ENCODE peak calls at places on chromosome 4, in six cellular contexts. R, F, S, K, T and P are unnamed samples. For H3K27me3 and H3K36me3, the result is how much of the 10 kb centered on the place peaks cover.

GRCh38 chr4:121421594-121421993 is 40.8 kb upstream of the QRFPR start:
- DNase-seq in R (no peak), F (no peak), S (peak), K (no peak), T (no peak), P (no peak)

GRCh38 chr4:173365359-173365996 is 5.3 kb upstream of the SAP30 start:
- DNase-seq in R (no peak), F (no peak), S (no peak), K (no peak), T (no peak), P (no peak)

GRCh38 chr4:76729991-76730390 is 168.0 kb downstream of the SOWAHB start:
- DNase-seq in R (no peak), F (no peak), S (no peak), K (no peak), T (no peak), P (no peak)

GRCh38 chr4:113683143-113683542 is 78.4 kb downstream of the CAMK2D start:
- DNase-seq in R (no peak), F (no peak), S (peak), K (peak), T (no peak), P (peak)

GRCh38 chr4:151100517-151100916 is 1.1 kb downstream of the RPS3A start:
- DNase-seq in R (no peak), F (no peak), S (no peak), K (no peak), T (no peak), P (no peak)

GRCh38 chr4:105978684-105979296 is 83.5 kb downstream of the NPNT start:
- DNase-seq in R (no peak), F (no peak), S (no peak), K (no peak), T (peak), P (no peak)

GRCh38 chr4:173095022-173095421 is 73.6 kb upstream of the GALNT7 start:
- DNase-seq in R (no peak), F (no peak), S (no peak), K (no peak), T (no peak), P (no peak)

GRCh38 chr4:154560824-154561231 is 2.0 kb upstream of the FGB start:
- DNase-seq in R (no peak), F (no peak), S (no peak), K (no peak), T (peak), P (no peak)

GRCh38 chr4:67452100-67452887 is 93.0 kb downstream of the CENPC start:
- DNase-seq in R (no peak), F (no peak), S (no peak), K (no peak), T (peak), P (no peak)

GRCh38 chr4:30720656-30721352 is 635 bp downstream of the PCDH7 start:
- DNase-seq in R (peak), F (no peak), S (no peak), K (no peak), T (peak), P (peak)

GRCh38 chr4:111755571-111755970 is 389.7 kb upstream of the FAM241A start:
- DNase-seq in R (no peak), F (no peak), S (no peak), K (no peak), T (no peak), P (no peak)

GRCh38 chr4:190020790-190021717 is 6.0 kb downstream of the FRG2 start:
- DNase-seq in R (peak), F (peak), S (no peak), K (peak), T (no peak), P (no peak)

GRCh38 chr4:70277121-70277520 is 34.7 kb downstream of the CSN3 start:
- DNase-seq in R (no peak), F (no peak), S (no peak), K (no peak), T (no peak), P (no peak)

GRCh38 chr4:55758081-55758480 is 61.5 kb upstream of the EXOC1L start:
- DNase-seq in R (no peak), F (no peak), S (no peak), K (no peak), T (no peak), P (no peak)

GRCh38 chr4:13347517-13348125 is 136.5 kb downstream of the RAB28 start:
- DNase-seq in R (no peak), F (no peak), S (no peak), K (no peak), T (no peak), P (no peak)

GRCh38 chr4:6507345-6507744 is 34.9 kb upstream of the PPP2R2C start:
- DNase-seq in R (no peak), F (no peak), S (no peak), K (no peak), T (no peak), P (no peak)

GRCh38 chr4:154564311-154564710 is 1.5 kb downstream of the FGB start:
- DNase-seq in R (no peak), F (no peak), S (no peak), K (no peak), T (no peak), P (no peak)

GRCh38 chr4:110170861-110171260 is 27.6 kb downstream of the ELOVL6 start:
- DNase-seq in R (no peak), F (no peak), S (no peak), K (no peak), T (no peak), P (no peak)

GRCh38 chr4:19992694-19993093 is 259.0 kb upstream of the SLIT2 start:
- DNase-seq in R (no peak), F (no peak), S (no peak), K (no peak), T (no peak), P (no peak)

GRCh38 chr4:107122736-107123135 is 86.6 kb upstream of the DKK2 start:
- DNase-seq in R (no peak), F (no peak), S (no peak), K (no peak), T (no peak), P (no peak)

GRCh38 chr4:184815046-184815877 is 10.5 kb downstream of the ACSL1 start:
- DNase-seq in R (peak), F (peak), S (peak), K (no peak), T (peak), P (peak)

GRCh38 chr4:46956451-46956850 is 36.9 kb downstream of the GABRA4 start:
- DNase-seq in R (no peak), F (no peak), S (no peak), K (no peak), T (peak), P (no peak)

GRCh38 chr4:6885953-6886557 is 23.6 kb upstream of the TBC1D14 start:
- DNase-seq in R (peak), F (peak), S (no peak), K (no peak), T (peak), P (no peak)

GRCh38 chr4:183059797-183060196 is 39.3 kb upstream of the WWC2 start:
- DNase-seq in R (no peak), F (no peak), S (peak), K (no peak), T (no peak), P (no peak)

GRCh38 chr4:20678382-20678781 is 21.9 kb upstream of the PACRGL start:
- DNase-seq in R (no peak), F (no peak), S (no peak), K (no peak), T (no peak), P (no peak)

GRCh38 chr4:173254646-173255045 is 79.5 kb downstream of the HMGB2 start:
- DNase-seq in R (no peak), F (no peak), S (peak), K (no peak), T (no peak), P (peak)

GRCh38 chr4:66404149-66404548 is 733.9 kb upstream of the EPHA5 start:
- DNase-seq in R (no peak), F (no peak), S (no peak), K (no peak), T (no peak), P (no peak)

GRCh38 chr4:182062936-182063335 is 180.3 kb upstream of the TENM3 start:
- DNase-seq in R (peak), F (no peak), S (peak), K (no peak), T (peak), P (no peak)

GRCh38 chr4:31674313-31674947 is 954.3 kb downstream of the PCDH7 start:
- DNase-seq in R (peak), F (peak), S (no peak), K (no peak), T (peak), P (no peak)

GRCh38 chr4:189032939-189033338 is 893.7 kb downstream of the TRIML1 start:
- DNase-seq in R (no peak), F (no peak), S (peak), K (no peak), T (no peak), P (no peak)

GRCh38 chr4:77861500-77861899 is 1.1 kb upstream of the MRPL1 start:
- DNase-seq in R (no peak), F (no peak), S (peak), K (no peak), T (peak), P (no peak)

GRCh38 chr4:94960703-94961102 is 202.9 kb downstream of the BMPR1B start:
- DNase-seq in R (no peak), F (no peak), S (no peak), K (no peak), T (no peak), P (no peak)

GRCh38 chr4:165974647-165975335 is 101.8 kb downstream of the TLL1 start:
- DNase-seq in R (no peak), F (no peak), S (no peak), K (no peak), T (no peak), P (no peak)

GRCh38 chr4:133137571-133137970 is 11.5 kb upstream of the PCDH10 start:
- DNase-seq in R (no peak), F (no peak), S (no peak), K (no peak), T (no peak), P (no peak)
- TF ChIP-seq CTCF in R (no peak), F (no peak), S (no peak), K (no peak), T (no peak), P (no peak)

GRCh38 chr4:821631-822030 is 4.3 kb downstream of the CPLX1 start:
- DNase-seq in R (no peak), F (no peak), S (no peak), K (no peak), T (no peak), P (no peak)
- H3K27me3 ChIP-seq in R (half or more), F (under half), S (under half), K (under half), T (under half), P (under half)

GRCh38 chr4:160238790-160239189 is 1135.9 kb downstream of the RAPGEF2 start:
- DNase-seq in R (no peak), F (no peak), S (no peak), K (no peak), T (no peak), P (no peak)
- H3K36me3 ChIP-seq in R (under half), F (under half), S (under half), K (under half), T (under half), P (under half)

GRCh38 chr4:8321220-8321619 is 51.7 kb downstream of the HTRA3 start:
- DNase-seq in R (no peak), F (no peak), S (no peak), K (no peak), T (no peak), P (no peak)

GRCh38 chr4:8319061-8319460 is 49.5 kb downstream of the HTRA3 start:
- DNase-seq in R (no peak), F (no peak), S (no peak), K (no peak), T (no peak), P (no peak)

GRCh38 chr4:8318509-8318908 is 49.0 kb downstream of the HTRA3 start:
- DNase-seq in R (no peak), F (peak), S (no peak), K (no peak), T (no peak), P (no peak)

GRCh38 chr4:8319731-8320385 is 50.3 kb downstream of the HTRA3 start:
- DNase-seq in R (peak), F (peak), S (no peak), K (no peak), T (no peak), P (no peak)

GRCh38 chr4:8320386-8320750 is 50.8 kb downstream of the HTRA3 start:
- DNase-seq in R (no peak), F (peak), S (no peak), K (no peak), T (no peak), P (no peak)
- TF ChIP-seq CTCF in R (peak), F (no peak), S (no peak), K (no peak), T (peak), P (peak)

GRCh38 chr4:3683077-3683743 is 83.0 kb upstream of the ADRA2C start:
- DNase-seq in R (no peak), F (no peak), S (no peak), K (no peak), T (no peak), P (no peak)
- H3K27me3 ChIP-seq in R (under half), F (under half), S (half or more), K (under half), T (under half), P (under half)